ENCODE peak calls at places on chromosomes 5 and 9, in eight cellular contexts. One of them, this sample, is unnamed.

GRCh38 chr5:110853267-110853666 is 114.5 kb downstream of the SLC25A46 start:
- DNase-seq in NCI-H1417: no peak
- DNase-seq in cardiac fibroblast: peak
- DNase-seq in activated T-cell treated with anti-CD3 and anti-CD28 coated beads, Interleukin-2, amount 50 U/mL, for 72 hours: no peak
- DNase-seq in HT1080: no peak
- DNase-seq in B cell: no peak
- DNase-seq in NCI-H1694: no peak
- DNase-seq in neuronal stem cell: no peak
- DNase-seq in this sample: no peak

GRCh38 chr9:122053951-122054350 is 39.2 kb downstream of the TTLL11 start:
- DNase-seq in HT1080: no peak
- DNase-seq in neuronal stem cell: no peak
- DNase-seq in NCI-H1694: no peak
- DNase-seq in cardiac fibroblast: no peak
- DNase-seq in NCI-H1417: no peak
- DNase-seq in activated T-cell treated with anti-CD3 and anti-CD28 coated beads, Interleukin-2, amount 50 U/mL, for 72 hours: no peak
- DNase-seq in B cell: no peak
- DNase-seq in this sample: no peak

GRCh38 chr5:6859951-6860638 is 146.9 kb downstream of the TENT4A start:
- DNase-seq in cardiac fibroblast: no peak
- DNase-seq in HT1080: no peak
- DNase-seq in activated T-cell treated with anti-CD3 and anti-CD28 coated beads, Interleukin-2, amount 50 U/mL, for 72 hours: no peak
- DNase-seq in NCI-H1694: no peak
- DNase-seq in NCI-H1417: no peak
- DNase-seq in B cell: no peak
- DNase-seq in neuronal stem cell: no peak
- DNase-seq in this sample: no peak

GRCh38 chr5:35230043-35230611 is at the start of gene PRLR:
- DNase-seq in NCI-H1417: peak
- DNase-seq in neuronal stem cell: no peak
- DNase-seq in cardiac fibroblast: peak
- DNase-seq in HT1080: no peak
- DNase-seq in activated T-cell treated with anti-CD3 and anti-CD28 coated beads, Interleukin-2, amount 50 U/mL, for 72 hours: no peak
- DNase-seq in NCI-H1694: no peak
- DNase-seq in B cell: no peak
- DNase-seq in this sample: no peak

GRCh38 chr5:6791031-6791577 is 77.9 kb downstream of the TENT4A start:
- DNase-seq in NCI-H1417: peak
- DNase-seq in B cell: no peak
- DNase-seq in cardiac fibroblast: no peak
- DNase-seq in HT1080: no peak
- DNase-seq in NCI-H1694: no peak
- DNase-seq in neuronal stem cell: no peak
- DNase-seq in activated T-cell treated with anti-CD3 and anti-CD28 coated beads, Interleukin-2, amount 50 U/mL, for 72 hours: no peak
- DNase-seq in this sample: no peak

GRCh38 chr9:108762348-108763055 is 93.3 kb downstream of the ACTL7B start:
- DNase-seq in neuronal stem cell: no peak
- DNase-seq in NCI-H1694: no peak
- DNase-seq in NCI-H1417: no peak
- DNase-seq in cardiac fibroblast: no peak
- DNase-seq in activated T-cell treated with anti-CD3 and anti-CD28 coated beads, Interleukin-2, amount 50 U/mL, for 72 hours: no peak
- DNase-seq in B cell: no peak
- DNase-seq in HT1080: no peak
- DNase-seq in this sample: no peak

GRCh38 chr5:149141224-149141956 is at the start of gene ABLIM3:
- DNase-seq in B cell: no peak
- DNase-seq in HT1080: peak
- DNase-seq in neuronal stem cell: peak
- DNase-seq in NCI-H1694: peak
- DNase-seq in cardiac fibroblast: peak
- DNase-seq in NCI-H1417: peak
- DNase-seq in activated T-cell treated with anti-CD3 and anti-CD28 coated beads, Interleukin-2, amount 50 U/mL, for 72 hours: peak
- DNase-seq in this sample: no peak

GRCh38 chr5:142003266-142003800 is 9.5 kb downstream of the GNPDA1 start:
- DNase-seq in activated T-cell treated with anti-CD3 and anti-CD28 coated beads, Interleukin-2, amount 50 U/mL, for 72 hours: no peak
- DNase-seq in B cell: no peak
- DNase-seq in cardiac fibroblast: no peak
- DNase-seq in NCI-H1694: no peak
- DNase-seq in HT1080: no peak
- DNase-seq in NCI-H1417: no peak
- DNase-seq in neuronal stem cell: no peak
- DNase-seq in this sample: no peak

GRCh38 chr5:150017606-150018005 is 17.1 kb downstream of the HMGXB3 start:
- DNase-seq in cardiac fibroblast: no peak
- DNase-seq in HT1080: peak
- DNase-seq in neuronal stem cell: no peak
- DNase-seq in NCI-H1694: no peak
- DNase-seq in activated T-cell treated with anti-CD3 and anti-CD28 coated beads, Interleukin-2, amount 50 U/mL, for 72 hours: no peak
- DNase-seq in NCI-H1417: no peak
- DNase-seq in B cell: no peak
- DNase-seq in this sample: no peak

GRCh38 chr9:78210841-78211301 is 25.0 kb upstream of the CEP78 start:
- DNase-seq in B cell: peak
- DNase-seq in NCI-H1417: no peak
- DNase-seq in activated T-cell treated with anti-CD3 and anti-CD28 coated beads, Interleukin-2, amount 50 U/mL, for 72 hours: no peak
- DNase-seq in neuronal stem cell: no peak
- DNase-seq in cardiac fibroblast: no peak
- DNase-seq in NCI-H1694: no peak
- DNase-seq in HT1080: no peak
- DNase-seq in this sample: no peak

GRCh38 chr9:128372784-128373183 is 1.6 kb downstream of the URM1 start:
- DNase-seq in NCI-H1417: no peak
- DNase-seq in NCI-H1694: no peak
- DNase-seq in neuronal stem cell: no peak
- DNase-seq in activated T-cell treated with anti-CD3 and anti-CD28 coated beads, Interleukin-2, amount 50 U/mL, for 72 hours: no peak
- DNase-seq in B cell: no peak
- DNase-seq in cardiac fibroblast: no peak
- DNase-seq in HT1080: no peak
- DNase-seq in this sample: no peak

GRCh38 chr9:127694890-127695735 is 11.7 kb upstream of the CFAP157 start:
- DNase-seq in neuronal stem cell: no peak
- DNase-seq in NCI-H1417: no peak
- DNase-seq in cardiac fibroblast: no peak
- DNase-seq in activated T-cell treated with anti-CD3 and anti-CD28 coated beads, Interleukin-2, amount 50 U/mL, for 72 hours: no peak
- DNase-seq in NCI-H1694: no peak
- DNase-seq in B cell: no peak
- DNase-seq in HT1080: no peak
- DNase-seq in this sample: no peak

GRCh38 chr5:143008809-143009521 is 238.8 kb downstream of the ARHGAP26 start:
- DNase-seq in NCI-H1694: peak
- DNase-seq in activated T-cell treated with anti-CD3 and anti-CD28 coated beads, Interleukin-2, amount 50 U/mL, for 72 hours: peak
- DNase-seq in B cell: peak
- DNase-seq in HT1080: peak
- DNase-seq in NCI-H1417: no peak
- DNase-seq in neuronal stem cell: no peak
- DNase-seq in cardiac fibroblast: peak
- DNase-seq in this sample: no peak

GRCh38 chr9:114309096-114309495 is 13.8 kb upstream of the ORM1 start:
- DNase-seq in NCI-H1694: no peak
- DNase-seq in cardiac fibroblast: no peak
- DNase-seq in B cell: no peak
- DNase-seq in activated T-cell treated with anti-CD3 and anti-CD28 coated beads, Interleukin-2, amount 50 U/mL, for 72 hours: no peak
- DNase-seq in NCI-H1417: no peak
- DNase-seq in neuronal stem cell: no peak
- DNase-seq in HT1080: no peak
- DNase-seq in this sample: no peak

GRCh38 chr5:120848883-120849282 is 384.8 kb downstream of the PRR16 start:
- DNase-seq in NCI-H1417: no peak
- DNase-seq in cardiac fibroblast: no peak
- DNase-seq in B cell: no peak
- DNase-seq in NCI-H1694: no peak
- DNase-seq in HT1080: no peak
- DNase-seq in neuronal stem cell: no peak
- DNase-seq in activated T-cell treated with anti-CD3 and anti-CD28 coated beads, Interleukin-2, amount 50 U/mL, for 72 hours: no peak
- DNase-seq in this sample: peak

GRCh38 chr5:131610198-131611063 is 24.6 kb downstream of the RAPGEF6 start:
- DNase-seq in NCI-H1694: no peak
- DNase-seq in HT1080: peak
- DNase-seq in cardiac fibroblast: peak
- DNase-seq in B cell: no peak
- DNase-seq in NCI-H1417: no peak
- DNase-seq in neuronal stem cell: no peak
- DNase-seq in activated T-cell treated with anti-CD3 and anti-CD28 coated beads, Interleukin-2, amount 50 U/mL, for 72 hours: no peak
- DNase-seq in this sample: no peak

GRCh38 chr5:6900828-6901227 is 187.6 kb downstream of the TENT4A start:
- DNase-seq in NCI-H1417: peak
- DNase-seq in HT1080: no peak
- DNase-seq in neuronal stem cell: no peak
- DNase-seq in NCI-H1694: peak
- DNase-seq in activated T-cell treated with anti-CD3 and anti-CD28 coated beads, Interleukin-2, amount 50 U/mL, for 72 hours: no peak
- DNase-seq in cardiac fibroblast: no peak
- DNase-seq in B cell: no peak
- DNase-seq in this sample: no peak

GRCh38 chr9:126222363-126222834 is 104.2 kb upstream of the MVB12B start:
- DNase-seq in B cell: no peak
- DNase-seq in HT1080: no peak
- DNase-seq in neuronal stem cell: no peak
- DNase-seq in activated T-cell treated with anti-CD3 and anti-CD28 coated beads, Interleukin-2, amount 50 U/mL, for 72 hours: no peak
- DNase-seq in cardiac fibroblast: no peak
- DNase-seq in NCI-H1694: no peak
- DNase-seq in NCI-H1417: no peak
- DNase-seq in this sample: no peak

GRCh38 chr5:32231241-32231640 is 57.1 kb upstream of the GOLPH3 start:
- DNase-seq in HT1080: no peak
- DNase-seq in neuronal stem cell: no peak
- DNase-seq in NCI-H1417: no peak
- DNase-seq in NCI-H1694: no peak
- DNase-seq in cardiac fibroblast: no peak
- DNase-seq in B cell: no peak
- DNase-seq in activated T-cell treated with anti-CD3 and anti-CD28 coated beads, Interleukin-2, amount 50 U/mL, for 72 hours: no peak
- DNase-seq in this sample: no peak

GRCh38 chr5:153352685-153353219 is 137.7 kb upstream of the GRIA1 start:
- DNase-seq in B cell: no peak
- DNase-seq in neuronal stem cell: no peak
- DNase-seq in NCI-H1417: peak
- DNase-seq in NCI-H1694: no peak
- DNase-seq in activated T-cell treated with anti-CD3 and anti-CD28 coated beads, Interleukin-2, amount 50 U/mL, for 72 hours: peak
- DNase-seq in HT1080: no peak
- DNase-seq in cardiac fibroblast: no peak
- DNase-seq in this sample: no peak

GRCh38 chr9:135474915-135475314 is 4.7 kb upstream of the PPP1R26 start:
- DNase-seq in NCI-H1417: no peak
- DNase-seq in NCI-H1694: no peak
- DNase-seq in cardiac fibroblast: no peak
- DNase-seq in B cell: peak
- DNase-seq in activated T-cell treated with anti-CD3 and anti-CD28 coated beads, Interleukin-2, amount 50 U/mL, for 72 hours: peak
- DNase-seq in neuronal stem cell: no peak
- DNase-seq in HT1080: no peak
- DNase-seq in this sample: no peak

GRCh38 chr5:167812871-167813270 is 478.6 kb upstream of the WWC1 start:
- DNase-seq in activated T-cell treated with anti-CD3 and anti-CD28 coated beads, Interleukin-2, amount 50 U/mL, for 72 hours: no peak
- DNase-seq in neuronal stem cell: no peak
- DNase-seq in NCI-H1694: no peak
- DNase-seq in cardiac fibroblast: no peak
- DNase-seq in HT1080: no peak
- DNase-seq in NCI-H1417: no peak
- DNase-seq in B cell: no peak
- DNase-seq in this sample: no peak

GRCh38 chr9:112582371-112582770 is 95.7 kb downstream of the KIAA1958 start:
- DNase-seq in neuronal stem cell: no peak
- DNase-seq in cardiac fibroblast: no peak
- DNase-seq in activated T-cell treated with anti-CD3 and anti-CD28 coated beads, Interleukin-2, amount 50 U/mL, for 72 hours: no peak
- DNase-seq in NCI-H1694: no peak
- DNase-seq in HT1080: no peak
- DNase-seq in B cell: no peak
- DNase-seq in NCI-H1417: no peak
- DNase-seq in this sample: no peak

GRCh38 chr9:112535811-112536210 is 49.2 kb downstream of the KIAA1958 start:
- DNase-seq in B cell: no peak
- DNase-seq in HT1080: peak
- DNase-seq in NCI-H1694: no peak
- DNase-seq in NCI-H1417: no peak
- DNase-seq in cardiac fibroblast: peak
- DNase-seq in activated T-cell treated with anti-CD3 and anti-CD28 coated beads, Interleukin-2, amount 50 U/mL, for 72 hours: no peak
- DNase-seq in neuronal stem cell: no peak
- DNase-seq in this sample: no peak

GRCh38 chr5:54646285-54647101 is 128.9 kb downstream of the SNX18 start:
- DNase-seq in neuronal stem cell: peak
- DNase-seq in activated T-cell treated with anti-CD3 and anti-CD28 coated beads, Interleukin-2, amount 50 U/mL, for 72 hours: peak
- DNase-seq in cardiac fibroblast: peak
- DNase-seq in HT1080: peak
- DNase-seq in B cell: peak
- DNase-seq in NCI-H1694: peak
- DNase-seq in NCI-H1417: peak
- DNase-seq in this sample: peak

GRCh38 chr5:34675857-34676256 is 19.7 kb downstream of the RAI14 start:
- DNase-seq in HT1080: no peak
- DNase-seq in B cell: no peak
- DNase-seq in NCI-H1694: no peak
- DNase-seq in activated T-cell treated with anti-CD3 and anti-CD28 coated beads, Interleukin-2, amount 50 U/mL, for 72 hours: no peak
- DNase-seq in NCI-H1417: no peak
- DNase-seq in cardiac fibroblast: no peak
- DNase-seq in neuronal stem cell: no peak
- DNase-seq in this sample: no peak

GRCh38 chr5:111772456-111772855 is 15.5 kb upstream of the NREP start:
- DNase-seq in NCI-H1417: peak
- DNase-seq in B cell: no peak
- DNase-seq in NCI-H1694: no peak
- DNase-seq in HT1080: peak
- DNase-seq in cardiac fibroblast: no peak
- DNase-seq in neuronal stem cell: no peak
- DNase-seq in activated T-cell treated with anti-CD3 and anti-CD28 coated beads, Interleukin-2, amount 50 U/mL, for 72 hours: no peak
- DNase-seq in this sample: peak

GRCh38 chr9:4955836-4956235 is 29.2 kb upstream of the JAK2 start:
- DNase-seq in B cell: no peak
- DNase-seq in HT1080: peak
- DNase-seq in NCI-H1417: no peak
- DNase-seq in cardiac fibroblast: peak
- DNase-seq in NCI-H1694: no peak
- DNase-seq in neuronal stem cell: no peak
- DNase-seq in activated T-cell treated with anti-CD3 and anti-CD28 coated beads, Interleukin-2, amount 50 U/mL, for 72 hours: no peak
- DNase-seq in this sample: no peak

GRCh38 chr5:134174841-134175839 is 1.6 kb downstream of the SKP1 start:
- DNase-seq in NCI-H1694: no peak
- DNase-seq in HT1080: peak
- DNase-seq in cardiac fibroblast: peak
- DNase-seq in neuronal stem cell: no peak
- DNase-seq in B cell: no peak
- DNase-seq in NCI-H1417: no peak
- DNase-seq in activated T-cell treated with anti-CD3 and anti-CD28 coated beads, Interleukin-2, amount 50 U/mL, for 72 hours: no peak
- DNase-seq in this sample: no peak

GRCh38 chr9:115000217-115000639 is 69.8 kb upstream of the TNFSF8 start:
- DNase-seq in B cell: no peak
- DNase-seq in NCI-H1417: no peak
- DNase-seq in activated T-cell treated with anti-CD3 and anti-CD28 coated beads, Interleukin-2, amount 50 U/mL, for 72 hours: peak
- DNase-seq in HT1080: peak
- DNase-seq in neuronal stem cell: no peak
- DNase-seq in NCI-H1694: no peak
- DNase-seq in cardiac fibroblast: no peak
- DNase-seq in this sample: no peak

GRCh38 chr5:107542831-107543231 is 127.9 kb downstream of the EFNA5 start:
- DNase-seq in NCI-H1417: peak
- DNase-seq in activated T-cell treated with anti-CD3 and anti-CD28 coated beads, Interleukin-2, amount 50 U/mL, for 72 hours: no peak
- DNase-seq in B cell: no peak
- DNase-seq in neuronal stem cell: no peak
- DNase-seq in cardiac fibroblast: peak
- DNase-seq in HT1080: peak
- DNase-seq in NCI-H1694: no peak
- DNase-seq in this sample: no peak

This sample was measured in NT2/D1.